ENCODE peak calls at places on chromosomes 6 and 20, in four cellular contexts. X, W, S and V are unnamed samples.

GRCh38 chr20:45969712-45970634 is 2.0 kb downstream of the ZNF335 start:
- DNase-seq in X (no peak), W (no peak), S (no peak), V (peak)

GRCh38 chr6:128069180-128069579 is 168.3 kb upstream of the THEMIS start:
- DNase-seq in X (no peak), W (no peak), S (no peak), V (no peak)

GRCh38 chr6:120869397-120869796 is 464.9 kb downstream of the TBC1D32 start:
- DNase-seq in X (no peak), W (no peak), S (no peak), V (no peak)

GRCh38 chr20:9408422-9409300 is 105.7 kb upstream of the LAMP5 start:
- DNase-seq in X (no peak), W (no peak), S (no peak), V (no peak)

GRCh38 chr20:2771631-2772080 is 28.8 kb downstream of the CPXM1 start:
- DNase-seq in X (no peak), W (no peak), S (no peak), V (no peak)

GRCh38 chr20:63005862-63006564 is 751 bp downstream of the BHLHE23 start:
- DNase-seq in X (no peak), W (no peak), S (no peak), V (no peak)

GRCh38 chr6:106033806-106034205 is 52.3 kb upstream of the PRDM1 start:
- DNase-seq in X (no peak), W (no peak), S (no peak), V (no peak)

GRCh38 chr6:141105481-141105880 is 1027.2 kb upstream of the GJE1 start:
- DNase-seq in X (no peak), W (no peak), S (no peak), V (no peak)

GRCh38 chr20:44495802-44496481 is 20.3 kb downstream of the TTPAL start:
- DNase-seq in X (no peak), W (no peak), S (no peak), V (no peak)

GRCh38 chr6:150596439-150596838 is 3.2 kb upstream of the PLEKHG1 start:
- DNase-seq in X (no peak), W (no peak), S (no peak), V (no peak)

GRCh38 chr6:45650527-45651135 is 272.9 kb upstream of the SUPT3H start:
- DNase-seq in X (no peak), W (no peak), S (no peak), V (no peak)

GRCh38 chr6:32941412-32941784 is 570 bp upstream of the HLA-DMB start:
- DNase-seq in X (no peak), W (no peak), S (peak), V (no peak)

GRCh38 chr6:27592107-27592480 is 119.2 kb upstream of the ZNF184 start:
- DNase-seq in X (no peak), W (no peak), S (no peak), V (no peak)

DNA sequence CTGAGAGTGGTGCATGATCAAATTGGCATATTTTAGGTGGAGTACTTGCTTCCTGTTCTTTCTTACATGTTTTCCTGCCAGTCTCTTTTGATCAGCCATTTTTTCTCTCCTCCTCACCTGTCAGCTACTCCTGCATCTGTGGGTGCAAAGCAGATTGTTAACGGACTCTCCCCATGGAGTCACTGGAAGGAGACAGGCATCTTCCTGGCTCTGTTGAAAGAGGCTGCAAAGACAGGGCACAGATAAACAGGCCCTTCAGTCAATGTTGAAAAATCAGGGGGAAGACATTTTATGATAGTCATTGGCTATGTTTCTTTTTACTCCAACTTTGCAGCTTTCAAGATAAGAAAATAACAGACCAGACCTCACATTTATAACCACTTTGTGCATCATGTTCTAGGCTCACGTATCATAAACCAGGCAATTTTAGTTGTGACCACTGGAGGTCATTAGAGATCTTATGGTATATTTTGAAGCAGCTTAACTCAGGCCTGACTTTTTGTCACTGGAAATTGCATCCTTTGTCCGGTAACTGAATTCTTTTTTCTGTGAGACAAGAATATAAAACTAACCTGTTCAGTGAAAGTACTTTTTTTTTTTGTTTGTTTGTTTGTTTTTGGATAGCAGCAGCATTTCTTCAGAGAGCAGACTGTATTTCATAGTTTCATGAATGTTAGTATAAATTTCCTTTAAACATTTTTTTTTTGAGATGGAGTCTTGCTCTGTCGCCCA is 20.1 kb downstream of the ECT2L start:
- DNase-seq in X (no peak), W (peak), S (no peak), V (no peak)
- TF ChIP-seq SPI1 in X (no peak), W (no peak), S (no peak), V (no peak)

DNA sequence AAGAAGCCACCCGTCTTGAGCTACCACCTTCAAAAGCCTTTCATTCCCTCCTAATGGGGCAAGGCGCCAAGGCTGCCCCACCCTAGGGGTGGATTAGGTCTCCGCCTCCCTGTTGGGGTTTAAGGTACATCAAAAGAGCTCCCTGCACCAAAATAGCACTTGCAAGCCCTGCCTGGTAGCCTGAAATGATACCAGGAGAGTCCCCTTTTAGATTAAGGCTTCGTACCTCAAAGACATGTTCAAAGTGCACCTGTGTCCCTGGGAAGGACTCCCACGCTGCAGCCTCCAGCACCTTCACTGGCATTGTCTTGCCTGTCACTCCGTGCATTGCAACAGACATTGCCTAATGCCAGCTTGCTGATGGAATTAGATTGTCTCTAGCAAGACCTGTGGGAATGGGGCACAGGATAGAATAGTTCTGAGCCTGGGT is 15.7 kb upstream of the CDKN1A start:
- DNase-seq in X (no peak), W (no peak), S (no peak), V (no peak)
- TF ChIP-seq SPI1 in X (no peak), W (no peak), S (no peak), V (no peak)

GRCh38 chr6:149337330-149337729 is 19.8 kb downstream of the TAB2 start:
- DNase-seq in X (no peak), W (no peak), S (no peak), V (no peak)
- TF ChIP-seq SPI1 in X (no peak), W (no peak), S (no peak), V (no peak)

GRCh38 chr6:24774696-24775519 is at the start of gene GMNN:
- DNase-seq in X (peak), W (peak), S (peak), V (peak)
- TF ChIP-seq SPI1 in X (no peak), W (peak), S (peak), V (no peak)

DNA sequence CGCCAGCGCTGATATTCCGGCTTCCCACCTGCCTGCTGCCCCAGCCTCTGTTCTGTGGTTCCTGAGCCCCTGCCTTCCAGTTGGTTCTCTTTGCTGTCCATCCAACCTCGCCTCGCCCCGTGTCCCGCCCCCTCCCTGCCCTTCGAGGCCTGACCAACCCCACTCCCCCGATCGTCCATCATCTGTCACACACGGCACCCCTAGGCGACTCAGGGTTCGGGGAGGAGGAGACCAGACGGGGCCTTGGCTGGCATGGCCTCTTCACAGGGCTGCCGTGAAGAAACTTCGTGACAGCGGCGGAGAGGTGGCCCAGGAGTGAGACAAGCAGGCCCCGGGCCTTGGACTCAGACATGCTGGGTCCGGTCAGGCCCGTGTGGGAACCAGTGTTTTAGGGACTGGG is 226.1 kb downstream of the QKI start:
- DNase-seq in X (no peak), W (no peak), S (no peak), V (no peak)
- TF ChIP-seq SPI1 in X (no peak), W (no peak), S (no peak), V (no peak)